ENCODE peak calls at places on chromosomes 6 and 20, in eight cellular contexts. One of them, this sample, is unnamed.

GRCh38 chr6:11812439-11812838 is 33.8 kb upstream of the ADTRP start:
- DNase-seq in right lobe of liver: no peak
- DNase-seq in stimulated activated CD4-positive, alpha-beta T cell treated with anti-CD3 and anti-CD28 coated beads, Interleukin-15, amount 100 ng/mL, for 1 hour: no peak
- DNase-seq in stimulated activated CD8-positive, alpha-beta memory T cell treated with anti-CD3 and anti-CD28 coated beads, Interleukin-4, amount 100 ng/mL, for 4 hours: no peak
- DNase-seq in dermis blood vessel endothelial cell: no peak
- DNase-seq in activated CD4-positive, alpha-beta T cell treated with anti-CD3 and anti-CD28 coated beads, Interleukin-2, amount 50 U/mL, for 24 hours: no peak
- DNase-seq in NCI-H2029 treated with DMSO at 0.1 percent for 48 hours: no peak
- DNase-seq in NCI-H1436: no peak
- DNase-seq in this sample: no peak

GRCh38 chr20:41895216-41895615 is 277.0 kb upstream of the CHD6 start:
- DNase-seq in right lobe of liver: no peak
- DNase-seq in stimulated activated CD4-positive, alpha-beta T cell treated with anti-CD3 and anti-CD28 coated beads, Interleukin-15, amount 100 ng/mL, for 1 hour: no peak
- DNase-seq in stimulated activated CD8-positive, alpha-beta memory T cell treated with anti-CD3 and anti-CD28 coated beads, Interleukin-4, amount 100 ng/mL, for 4 hours: no peak
- DNase-seq in dermis blood vessel endothelial cell: no peak
- DNase-seq in activated CD4-positive, alpha-beta T cell treated with anti-CD3 and anti-CD28 coated beads, Interleukin-2, amount 50 U/mL, for 24 hours: no peak
- DNase-seq in NCI-H2029 treated with DMSO at 0.1 percent for 48 hours: no peak
- DNase-seq in NCI-H1436: no peak
- DNase-seq in this sample: no peak

GRCh38 chr20:57941572-57942381 is 232.0 kb upstream of the PMEPA1 start:
- DNase-seq in right lobe of liver: peak
- DNase-seq in stimulated activated CD4-positive, alpha-beta T cell treated with anti-CD3 and anti-CD28 coated beads, Interleukin-15, amount 100 ng/mL, for 1 hour: no peak
- DNase-seq in stimulated activated CD8-positive, alpha-beta memory T cell treated with anti-CD3 and anti-CD28 coated beads, Interleukin-4, amount 100 ng/mL, for 4 hours: no peak
- DNase-seq in dermis blood vessel endothelial cell: no peak
- DNase-seq in activated CD4-positive, alpha-beta T cell treated with anti-CD3 and anti-CD28 coated beads, Interleukin-2, amount 50 U/mL, for 24 hours: no peak
- DNase-seq in NCI-H2029 treated with DMSO at 0.1 percent for 48 hours: no peak
- DNase-seq in NCI-H1436: no peak
- DNase-seq in this sample: no peak

GRCh38 chr6:105949939-105950582 is 136.1 kb upstream of the PRDM1 start:
- DNase-seq in right lobe of liver: no peak
- DNase-seq in stimulated activated CD4-positive, alpha-beta T cell treated with anti-CD3 and anti-CD28 coated beads, Interleukin-15, amount 100 ng/mL, for 1 hour: no peak
- DNase-seq in stimulated activated CD8-positive, alpha-beta memory T cell treated with anti-CD3 and anti-CD28 coated beads, Interleukin-4, amount 100 ng/mL, for 4 hours: no peak
- DNase-seq in dermis blood vessel endothelial cell: no peak
- DNase-seq in activated CD4-positive, alpha-beta T cell treated with anti-CD3 and anti-CD28 coated beads, Interleukin-2, amount 50 U/mL, for 24 hours: no peak
- DNase-seq in NCI-H2029 treated with DMSO at 0.1 percent for 48 hours: no peak
- DNase-seq in NCI-H1436: no peak
- DNase-seq in this sample: no peak

GRCh38 chr6:53496797-53497196 is 48.1 kb downstream of the GCLC start:
- DNase-seq in right lobe of liver: no peak
- DNase-seq in stimulated activated CD4-positive, alpha-beta T cell treated with anti-CD3 and anti-CD28 coated beads, Interleukin-15, amount 100 ng/mL, for 1 hour: no peak
- DNase-seq in stimulated activated CD8-positive, alpha-beta memory T cell treated with anti-CD3 and anti-CD28 coated beads, Interleukin-4, amount 100 ng/mL, for 4 hours: no peak
- DNase-seq in dermis blood vessel endothelial cell: no peak
- DNase-seq in activated CD4-positive, alpha-beta T cell treated with anti-CD3 and anti-CD28 coated beads, Interleukin-2, amount 50 U/mL, for 24 hours: no peak
- DNase-seq in NCI-H2029 treated with DMSO at 0.1 percent for 48 hours: no peak
- DNase-seq in NCI-H1436: no peak
- DNase-seq in this sample: no peak

GRCh38 chr6:165676435-165677068 is 13.5 kb upstream of the PDE10A start:
- DNase-seq in right lobe of liver: no peak
- DNase-seq in stimulated activated CD4-positive, alpha-beta T cell treated with anti-CD3 and anti-CD28 coated beads, Interleukin-15, amount 100 ng/mL, for 1 hour: no peak
- DNase-seq in stimulated activated CD8-positive, alpha-beta memory T cell treated with anti-CD3 and anti-CD28 coated beads, Interleukin-4, amount 100 ng/mL, for 4 hours: no peak
- DNase-seq in dermis blood vessel endothelial cell: peak
- DNase-seq in activated CD4-positive, alpha-beta T cell treated with anti-CD3 and anti-CD28 coated beads, Interleukin-2, amount 50 U/mL, for 24 hours: no peak
- DNase-seq in NCI-H2029 treated with DMSO at 0.1 percent for 48 hours: no peak
- DNase-seq in NCI-H1436: no peak
- DNase-seq in this sample: no peak

GRCh38 chr6:118668761-118669411 is 17.5 kb upstream of the CEP85L start:
- DNase-seq in right lobe of liver: no peak
- DNase-seq in stimulated activated CD4-positive, alpha-beta T cell treated with anti-CD3 and anti-CD28 coated beads, Interleukin-15, amount 100 ng/mL, for 1 hour: no peak
- DNase-seq in stimulated activated CD8-positive, alpha-beta memory T cell treated with anti-CD3 and anti-CD28 coated beads, Interleukin-4, amount 100 ng/mL, for 4 hours: no peak
- DNase-seq in dermis blood vessel endothelial cell: no peak
- DNase-seq in activated CD4-positive, alpha-beta T cell treated with anti-CD3 and anti-CD28 coated beads, Interleukin-2, amount 50 U/mL, for 24 hours: no peak
- DNase-seq in NCI-H2029 treated with DMSO at 0.1 percent for 48 hours: no peak
- DNase-seq in NCI-H1436: no peak
- DNase-seq in this sample: no peak

GRCh38 chr20:41862023-41862422 is 243.8 kb upstream of the CHD6 start:
- DNase-seq in right lobe of liver: no peak
- DNase-seq in stimulated activated CD4-positive, alpha-beta T cell treated with anti-CD3 and anti-CD28 coated beads, Interleukin-15, amount 100 ng/mL, for 1 hour: no peak
- DNase-seq in stimulated activated CD8-positive, alpha-beta memory T cell treated with anti-CD3 and anti-CD28 coated beads, Interleukin-4, amount 100 ng/mL, for 4 hours: no peak
- DNase-seq in dermis blood vessel endothelial cell: no peak
- DNase-seq in activated CD4-positive, alpha-beta T cell treated with anti-CD3 and anti-CD28 coated beads, Interleukin-2, amount 50 U/mL, for 24 hours: no peak
- DNase-seq in NCI-H2029 treated with DMSO at 0.1 percent for 48 hours: no peak
- DNase-seq in NCI-H1436: no peak
- DNase-seq in this sample: no peak

GRCh38 chr6:161272600-161273355 is 1.1 kb downstream of the AGPAT4 start:
- DNase-seq in right lobe of liver: no peak
- DNase-seq in stimulated activated CD4-positive, alpha-beta T cell treated with anti-CD3 and anti-CD28 coated beads, Interleukin-15, amount 100 ng/mL, for 1 hour: no peak
- DNase-seq in stimulated activated CD8-positive, alpha-beta memory T cell treated with anti-CD3 and anti-CD28 coated beads, Interleukin-4, amount 100 ng/mL, for 4 hours: no peak
- DNase-seq in dermis blood vessel endothelial cell: peak
- DNase-seq in activated CD4-positive, alpha-beta T cell treated with anti-CD3 and anti-CD28 coated beads, Interleukin-2, amount 50 U/mL, for 24 hours: no peak
- DNase-seq in NCI-H2029 treated with DMSO at 0.1 percent for 48 hours: no peak
- DNase-seq in NCI-H1436: peak
- DNase-seq in this sample: no peak

GRCh38 chr6:18388942-18389341 is 1.8 kb downstream of the RNF144B start:
- DNase-seq in right lobe of liver: no peak
- DNase-seq in stimulated activated CD4-positive, alpha-beta T cell treated with anti-CD3 and anti-CD28 coated beads, Interleukin-15, amount 100 ng/mL, for 1 hour: no peak
- DNase-seq in stimulated activated CD8-positive, alpha-beta memory T cell treated with anti-CD3 and anti-CD28 coated beads, Interleukin-4, amount 100 ng/mL, for 4 hours: no peak
- DNase-seq in dermis blood vessel endothelial cell: peak
- DNase-seq in activated CD4-positive, alpha-beta T cell treated with anti-CD3 and anti-CD28 coated beads, Interleukin-2, amount 50 U/mL, for 24 hours: no peak
- DNase-seq in NCI-H2029 treated with DMSO at 0.1 percent for 48 hours: no peak
- DNase-seq in NCI-H1436: no peak
- DNase-seq in this sample: no peak

GRCh38 chr20:21682576-21682975 is 22.9 kb upstream of the PAX1 start:
- DNase-seq in right lobe of liver: no peak
- DNase-seq in stimulated activated CD4-positive, alpha-beta T cell treated with anti-CD3 and anti-CD28 coated beads, Interleukin-15, amount 100 ng/mL, for 1 hour: no peak
- DNase-seq in stimulated activated CD8-positive, alpha-beta memory T cell treated with anti-CD3 and anti-CD28 coated beads, Interleukin-4, amount 100 ng/mL, for 4 hours: no peak
- DNase-seq in dermis blood vessel endothelial cell: no peak
- DNase-seq in activated CD4-positive, alpha-beta T cell treated with anti-CD3 and anti-CD28 coated beads, Interleukin-2, amount 50 U/mL, for 24 hours: no peak
- DNase-seq in NCI-H2029 treated with DMSO at 0.1 percent for 48 hours: peak
- DNase-seq in NCI-H1436: no peak
- DNase-seq in this sample: no peak

GRCh38 chr6:2632368-2632767 is 118.4 kb downstream of the MYLK4 start:
- DNase-seq in right lobe of liver: no peak
- DNase-seq in stimulated activated CD4-positive, alpha-beta T cell treated with anti-CD3 and anti-CD28 coated beads, Interleukin-15, amount 100 ng/mL, for 1 hour: no peak
- DNase-seq in stimulated activated CD8-positive, alpha-beta memory T cell treated with anti-CD3 and anti-CD28 coated beads, Interleukin-4, amount 100 ng/mL, for 4 hours: no peak
- DNase-seq in dermis blood vessel endothelial cell: no peak
- DNase-seq in activated CD4-positive, alpha-beta T cell treated with anti-CD3 and anti-CD28 coated beads, Interleukin-2, amount 50 U/mL, for 24 hours: no peak
- DNase-seq in NCI-H2029 treated with DMSO at 0.1 percent for 48 hours: no peak
- DNase-seq in NCI-H1436: no peak
- DNase-seq in this sample: no peak

GRCh38 chr6:168441434-168442391 is 729 bp downstream of the SMOC2 start:
- DNase-seq in right lobe of liver: no peak
- DNase-seq in stimulated activated CD4-positive, alpha-beta T cell treated with anti-CD3 and anti-CD28 coated beads, Interleukin-15, amount 100 ng/mL, for 1 hour: no peak
- DNase-seq in stimulated activated CD8-positive, alpha-beta memory T cell treated with anti-CD3 and anti-CD28 coated beads, Interleukin-4, amount 100 ng/mL, for 4 hours: no peak
- DNase-seq in dermis blood vessel endothelial cell: no peak
- DNase-seq in activated CD4-positive, alpha-beta T cell treated with anti-CD3 and anti-CD28 coated beads, Interleukin-2, amount 50 U/mL, for 24 hours: no peak
- DNase-seq in NCI-H2029 treated with DMSO at 0.1 percent for 48 hours: no peak
- DNase-seq in NCI-H1436: no peak
- DNase-seq in this sample: no peak

GRCh38 chr6:28725890-28726348 is 197.9 kb downstream of the TRIM27 start:
- DNase-seq in right lobe of liver: no peak
- DNase-seq in stimulated activated CD4-positive, alpha-beta T cell treated with anti-CD3 and anti-CD28 coated beads, Interleukin-15, amount 100 ng/mL, for 1 hour: no peak
- DNase-seq in stimulated activated CD8-positive, alpha-beta memory T cell treated with anti-CD3 and anti-CD28 coated beads, Interleukin-4, amount 100 ng/mL, for 4 hours: no peak
- DNase-seq in dermis blood vessel endothelial cell: no peak
- DNase-seq in activated CD4-positive, alpha-beta T cell treated with anti-CD3 and anti-CD28 coated beads, Interleukin-2, amount 50 U/mL, for 24 hours: no peak
- DNase-seq in NCI-H2029 treated with DMSO at 0.1 percent for 48 hours: no peak
- DNase-seq in NCI-H1436: no peak
- DNase-seq in this sample: no peak

GRCh38 chr6:169251371-169251802 is 2.3 kb downstream of the THBS2 start:
- DNase-seq in right lobe of liver: peak
- DNase-seq in stimulated activated CD4-positive, alpha-beta T cell treated with anti-CD3 and anti-CD28 coated beads, Interleukin-15, amount 100 ng/mL, for 1 hour: no peak
- DNase-seq in stimulated activated CD8-positive, alpha-beta memory T cell treated with anti-CD3 and anti-CD28 coated beads, Interleukin-4, amount 100 ng/mL, for 4 hours: no peak
- DNase-seq in dermis blood vessel endothelial cell: no peak
- DNase-seq in activated CD4-positive, alpha-beta T cell treated with anti-CD3 and anti-CD28 coated beads, Interleukin-2, amount 50 U/mL, for 24 hours: no peak
- DNase-seq in NCI-H2029 treated with DMSO at 0.1 percent for 48 hours: no peak
- DNase-seq in NCI-H1436: no peak
- DNase-seq in this sample: no peak

GRCh38 chr6:31614075-31614619 is 887 bp upstream of the AIF1 start:
- DNase-seq in right lobe of liver: no peak
- DNase-seq in stimulated activated CD4-positive, alpha-beta T cell treated with anti-CD3 and anti-CD28 coated beads, Interleukin-15, amount 100 ng/mL, for 1 hour: no peak
- DNase-seq in stimulated activated CD8-positive, alpha-beta memory T cell treated with anti-CD3 and anti-CD28 coated beads, Interleukin-4, amount 100 ng/mL, for 4 hours: no peak
- DNase-seq in dermis blood vessel endothelial cell: no peak
- DNase-seq in activated CD4-positive, alpha-beta T cell treated with anti-CD3 and anti-CD28 coated beads, Interleukin-2, amount 50 U/mL, for 24 hours: no peak
- DNase-seq in NCI-H2029 treated with DMSO at 0.1 percent for 48 hours: no peak
- DNase-seq in NCI-H1436: no peak
- DNase-seq in this sample: no peak

GRCh38 chr6:35711731-35712130 is 23.0 kb upstream of the FKBP5 start:
- DNase-seq in right lobe of liver: peak
- DNase-seq in stimulated activated CD4-positive, alpha-beta T cell treated with anti-CD3 and anti-CD28 coated beads, Interleukin-15, amount 100 ng/mL, for 1 hour: no peak
- DNase-seq in stimulated activated CD8-positive, alpha-beta memory T cell treated with anti-CD3 and anti-CD28 coated beads, Interleukin-4, amount 100 ng/mL, for 4 hours: no peak
- DNase-seq in dermis blood vessel endothelial cell: no peak
- DNase-seq in activated CD4-positive, alpha-beta T cell treated with anti-CD3 and anti-CD28 coated beads, Interleukin-2, amount 50 U/mL, for 24 hours: no peak
- DNase-seq in NCI-H2029 treated with DMSO at 0.1 percent for 48 hours: no peak
- DNase-seq in NCI-H1436: no peak
- DNase-seq in this sample: no peak

GRCh38 chr6:4323322-4323721 is 187.9 kb upstream of the ECI2 start:
- DNase-seq in right lobe of liver: no peak
- DNase-seq in stimulated activated CD4-positive, alpha-beta T cell treated with anti-CD3 and anti-CD28 coated beads, Interleukin-15, amount 100 ng/mL, for 1 hour: no peak
- DNase-seq in stimulated activated CD8-positive, alpha-beta memory T cell treated with anti-CD3 and anti-CD28 coated beads, Interleukin-4, amount 100 ng/mL, for 4 hours: no peak
- DNase-seq in dermis blood vessel endothelial cell: no peak
- DNase-seq in activated CD4-positive, alpha-beta T cell treated with anti-CD3 and anti-CD28 coated beads, Interleukin-2, amount 50 U/mL, for 24 hours: no peak
- DNase-seq in NCI-H2029 treated with DMSO at 0.1 percent for 48 hours: no peak
- DNase-seq in NCI-H1436: no peak
- DNase-seq in this sample: no peak

GRCh38 chr6:82867946-82868345 is 197.7 kb downstream of the UBE3D start:
- DNase-seq in right lobe of liver: no peak
- DNase-seq in stimulated activated CD4-positive, alpha-beta T cell treated with anti-CD3 and anti-CD28 coated beads, Interleukin-15, amount 100 ng/mL, for 1 hour: no peak
- DNase-seq in stimulated activated CD8-positive, alpha-beta memory T cell treated with anti-CD3 and anti-CD28 coated beads, Interleukin-4, amount 100 ng/mL, for 4 hours: no peak
- DNase-seq in dermis blood vessel endothelial cell: no peak
- DNase-seq in activated CD4-positive, alpha-beta T cell treated with anti-CD3 and anti-CD28 coated beads, Interleukin-2, amount 50 U/mL, for 24 hours: no peak
- DNase-seq in NCI-H2029 treated with DMSO at 0.1 percent for 48 hours: no peak
- DNase-seq in NCI-H1436: no peak
- DNase-seq in this sample: no peak

GRCh38 chr6:39887692-39888450 is 46.4 kb downstream of the MOCS1 start:
- DNase-seq in right lobe of liver: no peak
- DNase-seq in stimulated activated CD4-positive, alpha-beta T cell treated with anti-CD3 and anti-CD28 coated beads, Interleukin-15, amount 100 ng/mL, for 1 hour: no peak
- DNase-seq in stimulated activated CD8-positive, alpha-beta memory T cell treated with anti-CD3 and anti-CD28 coated beads, Interleukin-4, amount 100 ng/mL, for 4 hours: no peak
- DNase-seq in dermis blood vessel endothelial cell: peak
- DNase-seq in activated CD4-positive, alpha-beta T cell treated with anti-CD3 and anti-CD28 coated beads, Interleukin-2, amount 50 U/mL, for 24 hours: no peak
- DNase-seq in NCI-H2029 treated with DMSO at 0.1 percent for 48 hours: no peak
- DNase-seq in NCI-H1436: no peak
- DNase-seq in this sample: no peak

GRCh38 chr6:144566868-144567615 is 281.9 kb downstream of the UTRN start:
- DNase-seq in right lobe of liver: no peak
- DNase-seq in stimulated activated CD4-positive, alpha-beta T cell treated with anti-CD3 and anti-CD28 coated beads, Interleukin-15, amount 100 ng/mL, for 1 hour: no peak
- DNase-seq in stimulated activated CD8-positive, alpha-beta memory T cell treated with anti-CD3 and anti-CD28 coated beads, Interleukin-4, amount 100 ng/mL, for 4 hours: no peak
- DNase-seq in dermis blood vessel endothelial cell: peak
- DNase-seq in activated CD4-positive, alpha-beta T cell treated with anti-CD3 and anti-CD28 coated beads, Interleukin-2, amount 50 U/mL, for 24 hours: no peak
- DNase-seq in NCI-H2029 treated with DMSO at 0.1 percent for 48 hours: no peak
- DNase-seq in NCI-H1436: no peak
- DNase-seq in this sample: no peak

GRCh38 chr6:83062225-83062624 is 3.4 kb downstream of the UBE3D start:
- DNase-seq in right lobe of liver: no peak
- DNase-seq in stimulated activated CD4-positive, alpha-beta T cell treated with anti-CD3 and anti-CD28 coated beads, Interleukin-15, amount 100 ng/mL, for 1 hour: no peak
- DNase-seq in stimulated activated CD8-positive, alpha-beta memory T cell treated with anti-CD3 and anti-CD28 coated beads, Interleukin-4, amount 100 ng/mL, for 4 hours: no peak
- DNase-seq in dermis blood vessel endothelial cell: no peak
- DNase-seq in activated CD4-positive, alpha-beta T cell treated with anti-CD3 and anti-CD28 coated beads, Interleukin-2, amount 50 U/mL, for 24 hours: no peak
- DNase-seq in NCI-H2029 treated with DMSO at 0.1 percent for 48 hours: no peak
- DNase-seq in NCI-H1436: no peak
- DNase-seq in this sample: no peak

GRCh38 chr6:28981391-28981832 is 23.7 kb downstream of the ZNF311 start:
- DNase-seq in right lobe of liver: peak
- DNase-seq in stimulated activated CD4-positive, alpha-beta T cell treated with anti-CD3 and anti-CD28 coated beads, Interleukin-15, amount 100 ng/mL, for 1 hour: peak
- DNase-seq in stimulated activated CD8-positive, alpha-beta memory T cell treated with anti-CD3 and anti-CD28 coated beads, Interleukin-4, amount 100 ng/mL, for 4 hours: peak
- DNase-seq in dermis blood vessel endothelial cell: peak
- DNase-seq in activated CD4-positive, alpha-beta T cell treated with anti-CD3 and anti-CD28 coated beads, Interleukin-2, amount 50 U/mL, for 24 hours: peak
- DNase-seq in NCI-H2029 treated with DMSO at 0.1 percent for 48 hours: peak
- DNase-seq in NCI-H1436: peak
- DNase-seq in this sample: peak

GRCh38 chr20:45953672-45954071 is 18.3 kb downstream of the ZNF335 start:
- DNase-seq in right lobe of liver: no peak
- DNase-seq in stimulated activated CD4-positive, alpha-beta T cell treated with anti-CD3 and anti-CD28 coated beads, Interleukin-15, amount 100 ng/mL, for 1 hour: no peak
- DNase-seq in stimulated activated CD8-positive, alpha-beta memory T cell treated with anti-CD3 and anti-CD28 coated beads, Interleukin-4, amount 100 ng/mL, for 4 hours: no peak
- DNase-seq in dermis blood vessel endothelial cell: no peak
- DNase-seq in activated CD4-positive, alpha-beta T cell treated with anti-CD3 and anti-CD28 coated beads, Interleukin-2, amount 50 U/mL, for 24 hours: no peak
- DNase-seq in NCI-H2029 treated with DMSO at 0.1 percent for 48 hours: no peak
- DNase-seq in NCI-H1436: no peak
- DNase-seq in this sample: peak

GRCh38 chr20:50651676-50652075 is 39.7 kb downstream of the RIPOR3 start:
- DNase-seq in right lobe of liver: no peak
- DNase-seq in stimulated activated CD4-positive, alpha-beta T cell treated with anti-CD3 and anti-CD28 coated beads, Interleukin-15, amount 100 ng/mL, for 1 hour: no peak
- DNase-seq in stimulated activated CD8-positive, alpha-beta memory T cell treated with anti-CD3 and anti-CD28 coated beads, Interleukin-4, amount 100 ng/mL, for 4 hours: no peak
- DNase-seq in dermis blood vessel endothelial cell: no peak
- DNase-seq in activated CD4-positive, alpha-beta T cell treated with anti-CD3 and anti-CD28 coated beads, Interleukin-2, amount 50 U/mL, for 24 hours: no peak
- DNase-seq in NCI-H2029 treated with DMSO at 0.1 percent for 48 hours: no peak
- DNase-seq in NCI-H1436: no peak
- DNase-seq in this sample: no peak

GRCh38 chr6:28651161-28651560 is 125.5 kb downstream of the GPX5 start:
- DNase-seq in right lobe of liver: no peak
- DNase-seq in stimulated activated CD4-positive, alpha-beta T cell treated with anti-CD3 and anti-CD28 coated beads, Interleukin-15, amount 100 ng/mL, for 1 hour: no peak
- DNase-seq in stimulated activated CD8-positive, alpha-beta memory T cell treated with anti-CD3 and anti-CD28 coated beads, Interleukin-4, amount 100 ng/mL, for 4 hours: no peak
- DNase-seq in dermis blood vessel endothelial cell: no peak
- DNase-seq in activated CD4-positive, alpha-beta T cell treated with anti-CD3 and anti-CD28 coated beads, Interleukin-2, amount 50 U/mL, for 24 hours: no peak
- DNase-seq in NCI-H2029 treated with DMSO at 0.1 percent for 48 hours: no peak
- DNase-seq in NCI-H1436: no peak
- DNase-seq in this sample: no peak

GRCh38 chr20:51541189-51542032 is 1.1 kb downstream of the NFATC2 start:
- DNase-seq in right lobe of liver: peak
- DNase-seq in stimulated activated CD4-positive, alpha-beta T cell treated with anti-CD3 and anti-CD28 coated beads, Interleukin-15, amount 100 ng/mL, for 1 hour: peak
- DNase-seq in stimulated activated CD8-positive, alpha-beta memory T cell treated with anti-CD3 and anti-CD28 coated beads, Interleukin-4, amount 100 ng/mL, for 4 hours: peak
- DNase-seq in dermis blood vessel endothelial cell: peak
- DNase-seq in activated CD4-positive, alpha-beta T cell treated with anti-CD3 and anti-CD28 coated beads, Interleukin-2, amount 50 U/mL, for 24 hours: peak
- DNase-seq in NCI-H2029 treated with DMSO at 0.1 percent for 48 hours: peak
- DNase-seq in NCI-H1436: peak
- DNase-seq in this sample: peak

GRCh38 chr6:82567621-82568020 is 204.0 kb downstream of the TPBG start:
- DNase-seq in right lobe of liver: no peak
- DNase-seq in stimulated activated CD4-positive, alpha-beta T cell treated with anti-CD3 and anti-CD28 coated beads, Interleukin-15, amount 100 ng/mL, for 1 hour: no peak
- DNase-seq in stimulated activated CD8-positive, alpha-beta memory T cell treated with anti-CD3 and anti-CD28 coated beads, Interleukin-4, amount 100 ng/mL, for 4 hours: no peak
- DNase-seq in dermis blood vessel endothelial cell: no peak
- DNase-seq in activated CD4-positive, alpha-beta T cell treated with anti-CD3 and anti-CD28 coated beads, Interleukin-2, amount 50 U/mL, for 24 hours: no peak
- DNase-seq in NCI-H2029 treated with DMSO at 0.1 percent for 48 hours: peak
- DNase-seq in NCI-H1436: no peak
- DNase-seq in this sample: no peak

GRCh38 chr6:52346503-52346902 is 15.4 kb upstream of the PAQR8 start:
- DNase-seq in right lobe of liver: no peak
- DNase-seq in stimulated activated CD4-positive, alpha-beta T cell treated with anti-CD3 and anti-CD28 coated beads, Interleukin-15, amount 100 ng/mL, for 1 hour: no peak
- DNase-seq in stimulated activated CD8-positive, alpha-beta memory T cell treated with anti-CD3 and anti-CD28 coated beads, Interleukin-4, amount 100 ng/mL, for 4 hours: no peak
- DNase-seq in dermis blood vessel endothelial cell: no peak
- DNase-seq in activated CD4-positive, alpha-beta T cell treated with anti-CD3 and anti-CD28 coated beads, Interleukin-2, amount 50 U/mL, for 24 hours: no peak
- DNase-seq in NCI-H2029 treated with DMSO at 0.1 percent for 48 hours: no peak
- DNase-seq in NCI-H1436: no peak
- DNase-seq in this sample: no peak

GRCh38 chr6:169991031-169991390 is 239.6 kb downstream of the ERMARD start:
- DNase-seq in right lobe of liver: peak
- DNase-seq in stimulated activated CD4-positive, alpha-beta T cell treated with anti-CD3 and anti-CD28 coated beads, Interleukin-15, amount 100 ng/mL, for 1 hour: no peak
- DNase-seq in stimulated activated CD8-positive, alpha-beta memory T cell treated with anti-CD3 and anti-CD28 coated beads, Interleukin-4, amount 100 ng/mL, for 4 hours: no peak
- DNase-seq in dermis blood vessel endothelial cell: no peak
- DNase-seq in activated CD4-positive, alpha-beta T cell treated with anti-CD3 and anti-CD28 coated beads, Interleukin-2, amount 50 U/mL, for 24 hours: no peak
- DNase-seq in NCI-H2029 treated with DMSO at 0.1 percent for 48 hours: no peak
- DNase-seq in NCI-H1436: no peak
- DNase-seq in this sample: no peak

GRCh38 chr6:143059616-143060353 is 904 bp upstream of the AIG1 start:
- DNase-seq in right lobe of liver: peak
- DNase-seq in stimulated activated CD4-positive, alpha-beta T cell treated with anti-CD3 and anti-CD28 coated beads, Interleukin-15, amount 100 ng/mL, for 1 hour: no peak
- DNase-seq in stimulated activated CD8-positive, alpha-beta memory T cell treated with anti-CD3 and anti-CD28 coated beads, Interleukin-4, amount 100 ng/mL, for 4 hours: no peak
- DNase-seq in dermis blood vessel endothelial cell: peak
- DNase-seq in activated CD4-positive, alpha-beta T cell treated with anti-CD3 and anti-CD28 coated beads, Interleukin-2, amount 50 U/mL, for 24 hours: no peak
- DNase-seq in NCI-H2029 treated with DMSO at 0.1 percent for 48 hours: peak
- DNase-seq in NCI-H1436: no peak
- DNase-seq in this sample: no peak

GRCh38 chr6:21599074-21599639 is 5.6 kb downstream of the SOX4 start:
- DNase-seq in right lobe of liver: no peak
- DNase-seq in stimulated activated CD4-positive, alpha-beta T cell treated with anti-CD3 and anti-CD28 coated beads, Interleukin-15, amount 100 ng/mL, for 1 hour: no peak
- DNase-seq in stimulated activated CD8-positive, alpha-beta memory T cell treated with anti-CD3 and anti-CD28 coated beads, Interleukin-4, amount 100 ng/mL, for 4 hours: no peak
- DNase-seq in dermis blood vessel endothelial cell: no peak
- DNase-seq in activated CD4-positive, alpha-beta T cell treated with anti-CD3 and anti-CD28 coated beads, Interleukin-2, amount 50 U/mL, for 24 hours: no peak
- DNase-seq in NCI-H2029 treated with DMSO at 0.1 percent for 48 hours: no peak
- DNase-seq in NCI-H1436: no peak
- DNase-seq in this sample: no peak

GRCh38 chr20:41524980-41525613 is 93.1 kb downstream of the CHD6 start:
- DNase-seq in right lobe of liver: peak
- DNase-seq in stimulated activated CD4-positive, alpha-beta T cell treated with anti-CD3 and anti-CD28 coated beads, Interleukin-15, amount 100 ng/mL, for 1 hour: no peak
- DNase-seq in stimulated activated CD8-positive, alpha-beta memory T cell treated with anti-CD3 and anti-CD28 coated beads, Interleukin-4, amount 100 ng/mL, for 4 hours: no peak
- DNase-seq in dermis blood vessel endothelial cell: peak
- DNase-seq in activated CD4-positive, alpha-beta T cell treated with anti-CD3 and anti-CD28 coated beads, Interleukin-2, amount 50 U/mL, for 24 hours: no peak
- DNase-seq in NCI-H2029 treated with DMSO at 0.1 percent for 48 hours: peak
- DNase-seq in NCI-H1436: no peak
- DNase-seq in this sample: no peak

GRCh38 chr6:162099685-162100084 is 627.9 kb downstream of the PRKN start:
- DNase-seq in right lobe of liver: no peak
- DNase-seq in stimulated activated CD4-positive, alpha-beta T cell treated with anti-CD3 and anti-CD28 coated beads, Interleukin-15, amount 100 ng/mL, for 1 hour: no peak
- DNase-seq in stimulated activated CD8-positive, alpha-beta memory T cell treated with anti-CD3 and anti-CD28 coated beads, Interleukin-4, amount 100 ng/mL, for 4 hours: no peak
- DNase-seq in dermis blood vessel endothelial cell: no peak
- DNase-seq in activated CD4-positive, alpha-beta T cell treated with anti-CD3 and anti-CD28 coated beads, Interleukin-2, amount 50 U/mL, for 24 hours: no peak
- DNase-seq in NCI-H2029 treated with DMSO at 0.1 percent for 48 hours: no peak
- DNase-seq in NCI-H1436: no peak
- DNase-seq in this sample: no peak

This sample was measured in CD8-positive, alpha-beta T cell.